ENCODE peak calls at places on chromosomes 16 and 17, in five cellular contexts. Y is CD8-positive, alpha-beta T cell; N is colonic mucosa; M is cardiac muscle cell; C is fibroblast of lung. J is an unnamed sample.

GRCh38 chr17:29241015-29241963 is 5.4 kb upstream of the CRYBA1 start:
- DNase-seq in Y (no peak), N (no peak), M (peak; percentile 96), C (peak; percentile 96), J (peak; percentile 88)

GRCh38 chr16:66830422-66831404 is at the start of gene NAE1:
- DNase-seq in Y (peak; percentile 88), N (peak; percentile 88), M (peak; percentile 92), C (peak; percentile 85), J (peak; percentile 95)

GRCh38 chr17:8994319-8994718 is 27.0 kb upstream of the NTN1 start:
- DNase-seq in Y (peak; percentile 62), N (peak; percentile 79), M (peak; percentile 58), C (peak; percentile 31), J (peak; percentile 98)

GRCh38 chr17:45170976-45171337 is 9.3 kb downstream of the HEXIM2 start:
- DNase-seq in Y (no peak), N (peak; percentile 64), M (peak; percentile 83), C (peak; percentile 86), J (peak; percentile 63)

GRCh38 chr17:28344011-28344410 is 8.4 kb downstream of the TNFAIP1 start:
- DNase-seq in Y (no peak), N (no peak), M (no peak), C (no peak), J (no peak)

GRCh38 chr16:87849419-87850008 is 19.8 kb downstream of the SLC7A5 start:
- DNase-seq in Y (no peak), N (no peak), M (no peak), C (no peak), J (no peak)

GRCh38 chr16:79563919-79564318 is 36.6 kb downstream of the MAF start:
- DNase-seq in Y (no peak), N (no peak), M (no peak), C (no peak), J (peak; percentile 61)

GRCh38 chr16:78072275-78072674 is 27.2 kb upstream of the WWOX start:
- DNase-seq in Y (no peak), N (no peak), M (no peak), C (no peak), J (peak; percentile 76)

GRCh38 chr16:70676571-70677498 is 9.0 kb downstream of the MTSS2 start:
- DNase-seq in Y (no peak), N (no peak), M (no peak), C (no peak), J (no peak)

GRCh38 chr17:3167574-3167973 is 29.7 kb upstream of the OR1A2 start:
- DNase-seq in Y (no peak), N (no peak), M (no peak), C (no peak), J (no peak)

GRCh38 chr17:29760279-29760721 is 137.6 kb upstream of the CORO6 start:
- DNase-seq in Y (peak; percentile 51), N (no peak), M (peak; percentile 47), C (peak; percentile 34), J (no peak)

GRCh38 chr17:59725691-59726090 is 18.2 kb downstream of the VMP1 start:
- DNase-seq in Y (no peak), N (no peak), M (peak; percentile 88), C (peak; percentile 73), J (no peak)

GRCh38 chr16:10202650-10203049 is 20.4 kb upstream of the GRIN2A start:
- DNase-seq in Y (no peak), N (no peak), M (no peak), C (no peak), J (peak; percentile 59)

GRCh38 chr17:55144518-55144917 is 120.2 kb upstream of the HLF start:
- DNase-seq in Y (no peak), N (no peak), M (no peak), C (no peak), J (no peak)

GRCh38 chr17:57577751-57578607 is 167.1 kb downstream of the CCDC182 start:
- DNase-seq in Y (no peak), N (peak; percentile 30), M (peak; percentile 93), C (peak; percentile 84), J (peak; percentile 79)

GRCh38 chr16:75070055-75070841 is 46.3 kb downstream of the LDHD start:
- DNase-seq in Y (no peak), N (peak; percentile 52), M (no peak), C (peak; percentile 47), J (no peak)

GRCh38 chr16:30032083-30032819 is 1.2 kb upstream of the TLCD3B start:
- DNase-seq in Y (peak; percentile 61), N (peak; percentile 61), M (peak; percentile 78), C (peak; percentile 70), J (peak; percentile 93)

GRCh38 chr17:77382356-77382911 is 241.7 kb downstream of the SEC14L1 start:
- DNase-seq in Y (peak; percentile 61), N (no peak), M (no peak), C (peak; percentile 67), J (peak; percentile 80)

GRCh38 chr17:77126519-77126918 is 14.2 kb upstream of the SEC14L1 start:
- DNase-seq in Y (no peak), N (peak; percentile 71), M (no peak), C (no peak), J (no peak)

GRCh38 chr16:1108299-1109252 is 12.5 kb upstream of the C1QTNF8 start:
- DNase-seq in Y (no peak), N (no peak), M (peak; percentile 9), C (peak; percentile 29), J (no peak)

GRCh38 chr17:83080641-83081560 is 1.5 kb downstream of the METRNL start:
- DNase-seq in Y (peak; percentile 44), N (peak; percentile 53), M (peak; percentile 49), C (peak; percentile 22), J (peak; percentile 73)

GRCh38 chr16:2277466-2278271 is 9.7 kb upstream of the RNPS1 start:
- DNase-seq in Y (no peak), N (no peak), M (no peak), C (no peak), J (no peak)

GRCh38 chr17:35907691-35908090 is 22.9 kb downstream of the RDM1 start:
- DNase-seq in Y (no peak), N (no peak), M (peak; percentile 65), C (no peak), J (no peak)

GRCh38 chr16:9015489-9015888 is 51.8 kb upstream of the USP7 start:
- DNase-seq in Y (no peak), N (no peak), M (no peak), C (no peak), J (no peak)

GRCh38 chr16:81738831-81739496 is 40.1 kb upstream of the PLCG2 start:
- DNase-seq in Y (no peak), N (peak; percentile 57), M (no peak), C (no peak), J (no peak)

GRCh38 chr17:75774471-75774987 is 9.5 kb upstream of the GALK1 start:
- DNase-seq in Y (no peak), N (no peak), M (no peak), C (no peak), J (no peak)
- H3K27ac ChIP-seq in Y (no peak overlapping the region), N (no peak overlapping the region), M (no peak overlapping the region), C (no peak overlapping the region), J (no peak overlapping the region)

DNA sequence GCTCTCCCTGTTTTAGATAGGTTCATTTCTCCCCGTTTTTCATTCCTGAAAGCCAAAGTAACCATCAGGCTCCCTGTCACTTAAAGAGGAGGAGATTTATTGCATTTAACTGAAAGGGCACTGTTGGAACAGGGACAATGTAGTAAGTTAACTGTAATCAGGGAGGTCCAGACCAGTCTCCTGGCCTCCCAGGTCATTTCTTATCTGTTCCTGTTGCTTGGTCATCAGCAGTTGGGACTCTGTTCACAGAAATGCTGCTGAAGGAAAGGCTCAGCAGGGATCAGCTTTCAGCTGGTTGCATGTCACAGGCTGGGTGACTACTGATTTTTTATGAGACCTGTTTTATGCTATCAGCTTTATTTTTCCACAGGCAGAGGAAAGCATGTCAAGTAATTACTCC is 622.6 kb upstream of the GOT2 start:
- DNase-seq in Y (no peak), N (no peak), M (no peak), C (no peak), J (peak; percentile 57)
- H3K4me3 ChIP-seq in Y (no peak overlapping the region), N (no peak overlapping the region), M (no peak overlapping the region), C (no peak overlapping the region), J (no peak overlapping the region)

DNA sequence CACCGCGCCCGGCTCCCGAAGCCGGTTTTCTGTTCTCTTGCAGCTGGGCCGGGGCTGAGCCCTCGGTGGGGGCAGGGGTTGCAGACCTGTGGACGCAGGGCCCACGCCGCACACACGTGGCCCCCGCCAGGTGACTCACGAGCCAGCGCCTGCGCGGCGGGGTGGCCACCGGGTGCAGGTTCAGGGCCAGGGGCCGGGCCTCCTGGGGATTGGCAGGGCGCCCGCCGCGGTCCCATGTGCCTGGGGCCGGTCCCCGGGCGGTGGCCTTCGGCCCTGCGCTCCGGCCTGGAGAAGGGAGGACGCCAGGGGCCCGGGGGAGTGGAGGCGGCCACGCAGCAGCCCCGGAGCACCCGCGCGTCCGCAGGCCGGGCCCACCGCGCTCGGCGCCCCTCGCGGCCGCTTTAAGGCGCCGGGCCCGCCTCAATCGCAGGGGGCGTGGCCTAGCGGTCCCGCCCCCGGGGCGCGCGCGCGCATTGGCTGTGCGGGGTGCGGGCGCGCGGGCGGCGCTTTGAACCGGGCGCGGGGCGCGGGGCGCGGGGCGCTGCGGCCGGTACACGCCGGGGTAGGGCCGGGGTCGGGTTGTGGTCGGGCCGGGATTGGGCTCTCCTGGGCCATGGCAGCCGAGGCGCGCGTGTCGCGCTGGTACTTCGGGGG is at the start of gene SLC25A10:
- DNase-seq in Y (peak; percentile 74), N (peak; percentile 87), M (peak; percentile 79), C (peak; percentile 68), J (peak; percentile 89)
- H3K36me3 ChIP-seq in Y (no peaks in the 10 kb centered on the region), N (peaks cover 7% of the 10 kb centered on the region), M (peaks cover 9% of the 10 kb centered on the region), C (peaks cover 8% of the 10 kb centered on the region), J (peaks cover 14% of the 10 kb centered on the region)

GRCh38 chr16:89567656-89568594 is 7.4 kb downstream of the RPL13 start:
- DNase-seq in Y (no peak), N (no peak), M (no peak), C (no peak), J (peak; percentile 51)
- H3K27ac ChIP-seq in Y (no peak overlapping the region), N (no peak overlapping the region), M (no peak overlapping the region), C (no peak overlapping the region), J (no peak overlapping the region)

GRCh38 chr16:12300490-12300889 is 324.0 kb downstream of the SNX29 start:
- DNase-seq in Y (no peak), N (no peak), M (no peak), C (no peak), J (no peak)
- H3K4me3 ChIP-seq in Y (no peak overlapping the region), N (no peak overlapping the region), M (no peak overlapping the region), C (no peak overlapping the region), J (no peak overlapping the region)

GRCh38 chr17:7880076-7880868 is 8.3 kb upstream of the CHD3 start:
- DNase-seq in Y (no peak), N (no peak), M (no peak), C (no peak), J (no peak)
- H3K36me3 ChIP-seq in Y (no peaks in the 10 kb centered on the region), N (no peaks in the 10 kb centered on the region), M (peaks cover 16% of the 10 kb centered on the region), C (peaks cover 2% of the 10 kb centered on the region), J (peaks cover 61% of the 10 kb centered on the region)

DNA sequence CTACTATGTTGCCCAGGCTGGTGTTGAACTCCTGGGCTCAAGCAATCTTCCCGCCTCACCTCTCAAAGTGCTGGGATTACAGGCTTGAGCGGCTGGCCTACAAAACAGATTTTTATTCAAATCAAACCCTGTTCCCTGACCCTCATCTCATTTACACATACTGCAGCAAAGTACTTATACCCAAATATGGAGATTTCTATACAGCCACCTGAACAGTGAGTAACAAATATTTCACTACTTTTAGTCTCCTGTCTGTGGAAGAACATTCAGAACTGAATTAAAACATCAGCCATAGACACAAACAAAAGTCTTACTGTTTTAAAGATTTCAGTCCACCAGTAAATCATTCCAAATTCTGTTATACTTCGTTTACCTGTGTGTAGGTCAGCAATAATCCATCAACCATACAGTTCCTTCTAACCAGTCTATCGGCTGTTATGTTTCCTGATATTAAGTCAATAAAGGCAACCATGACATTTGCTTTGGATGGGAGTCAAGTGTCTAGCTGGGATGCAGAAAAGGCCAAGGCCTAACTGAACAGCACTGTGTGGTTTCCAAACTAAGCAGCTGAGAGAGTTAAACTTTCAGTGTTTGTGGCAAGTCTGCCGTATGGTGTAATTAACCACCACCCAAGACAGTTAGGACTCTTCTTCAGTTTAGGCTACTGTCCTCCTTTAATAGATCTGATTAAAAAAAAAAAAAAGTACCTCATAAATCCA is 22.3 kb downstream of the ERN1 start:
- DNase-seq in Y (no peak), N (no peak), M (no peak), C (no peak), J (peak; percentile 38)
- H3K27ac ChIP-seq in Y (no peak overlapping the region), N (no peak overlapping the region), M (no peak overlapping the region), C (no peak overlapping the region), J (no peak overlapping the region)